ENCODE peak calls at places on chromosomes 11 and 22, in six cellular contexts. D is heart right ventricle, X is uterus, O is thoracic aorta, I is colonic mucosa, G is A673. E is an unnamed sample. For H3K9me3, the result is how much of the 10 kb centered on the place peaks cover.

GRCh38 chr11:60860943-60861342 is 5.2 kb upstream of the PTGDR2 start:
- DNase-seq in D (no peak), X (no peak), O (no peak), I (no peak), G (peak), E (no peak)

GRCh38 chr11:66467756-66468155 is 1.1 kb downstream of the PELI3 start:
- DNase-seq in D (no peak), X (peak), O (no peak), I (peak), G (no peak), E (no peak)

GRCh38 chr11:91947215-91947614 is 277.4 kb upstream of the FAT3 start:
- DNase-seq in D (no peak), X (no peak), O (peak), I (no peak), G (peak), E (peak)

GRCh38 chr11:25983280-25983679 is 348.6 kb upstream of the ANO3 start:
- DNase-seq in D (no peak), X (no peak), O (no peak), I (no peak), G (no peak), E (no peak)

GRCh38 chr11:59918987-59919589 is 19.1 kb upstream of the OOSP1 start:
- DNase-seq in D (no peak), X (no peak), O (no peak), I (peak), G (peak), E (no peak)

GRCh38 chr11:40302669-40303068 is 1156.8 kb downstream of the LRRC4C start:
- DNase-seq in D (no peak), X (no peak), O (no peak), I (no peak), G (no peak), E (no peak)

GRCh38 chr11:20110908-20111669 is 49.2 kb downstream of the DBX1 start:
- DNase-seq in D (peak), X (peak), O (no peak), I (peak), G (peak), E (no peak)

GRCh38 chr22:29204617-29205183 is 996 bp upstream of the EMID1 start:
- DNase-seq in D (no peak), X (no peak), O (no peak), I (no peak), G (no peak), E (no peak)

GRCh38 chr11:67071420-67072284 is 15.0 kb downstream of the RHOD start:
- DNase-seq in D (peak), X (peak), O (no peak), I (peak), G (peak), E (peak)

GRCh38 chr11:79362358-79362757 is 78.5 kb downstream of the TENM4 start:
- DNase-seq in D (no peak), X (no peak), O (no peak), I (no peak), G (no peak), E (no peak)

GRCh38 chr11:12075822-12076821 is 34.3 kb upstream of the MICAL2 start:
- DNase-seq in D (no peak), X (peak), O (peak), I (no peak), G (no peak), E (peak)

GRCh38 chr11:61908730-61909622 is 8.4 kb downstream of the RAB3IL1 start:
- DNase-seq in D (peak), X (no peak), O (no peak), I (peak), G (no peak), E (peak)

GRCh38 chr11:45037425-45038005 is 86.8 kb upstream of the TP53I11 start:
- DNase-seq in D (no peak), X (no peak), O (no peak), I (no peak), G (no peak), E (no peak)

GRCh38 chr22:25492950-25493790 is 71.3 kb upstream of the GRK3 start:
- DNase-seq in D (no peak), X (no peak), O (no peak), I (no peak), G (peak), E (no peak)

GRCh38 chr22:19696504-19697276 is 17.6 kb upstream of the SEPTIN5 start:
- DNase-seq in D (no peak), X (no peak), O (no peak), I (no peak), G (no peak), E (no peak)

GRCh38 chr11:122115520-122116343 is at the start of gene BLID:
- DNase-seq in D (no peak), X (peak), O (no peak), I (no peak), G (no peak), E (no peak)

GRCh38 chr11:70918242-70918641 is 334.1 kb downstream of the SHANK2 start:
- DNase-seq in D (no peak), X (no peak), O (no peak), I (no peak), G (no peak), E (no peak)

GRCh38 chr11:95831198-95831883 is 41.0 kb downstream of the CEP57 start:
- DNase-seq in D (no peak), X (no peak), O (no peak), I (no peak), G (peak), E (no peak)

GRCh38 chr22:17569971-17570511 is 6.7 kb downstream of the SLC25A18 start:
- DNase-seq in D (no peak), X (peak), O (no peak), I (no peak), G (peak), E (peak)

GRCh38 chr22:32546480-32546879 is 71.9 kb downstream of the FBXO7 start:
- DNase-seq in D (no peak), X (no peak), O (no peak), I (no peak), G (no peak), E (no peak)

GRCh38 chr22:17057959-17058814 is 26.6 kb upstream of the IL17RA start:
- DNase-seq in D (peak), X (peak), O (no peak), I (peak), G (peak), E (peak)

GRCh38 chr11:133238455-133238854 is 293.8 kb downstream of the OPCML start:
- DNase-seq in D (no peak), X (no peak), O (no peak), I (no peak), G (no peak), E (no peak)

GRCh38 chr11:13983081-13983751 is 20.7 kb downstream of the SPON1 start:
- DNase-seq in D (peak), X (peak), O (no peak), I (peak), G (no peak), E (no peak)

GRCh38 chr11:94897330-94897768 is 76.0 kb downstream of the CWC15 start:
- DNase-seq in D (peak), X (peak), O (no peak), I (peak), G (peak), E (no peak)

GRCh38 chr11:2843551-2843950 is 42.0 kb downstream of the CDKN1C start:
- DNase-seq in D (no peak), X (no peak), O (no peak), I (no peak), G (no peak), E (no peak)

GRCh38 chr11:126124284-126124683 is 61.6 kb upstream of the CDON start:
- DNase-seq in D (no peak), X (no peak), O (no peak), I (no peak), G (no peak), E (no peak)

GRCh38 chr11:65384301-65384889 is 1.9 kb upstream of the SLC25A45 start:
- DNase-seq in D (no peak), X (peak), O (no peak), I (no peak), G (peak), E (no peak)

GRCh38 chr11:111307472-111308108 is 9.2 kb downstream of the POU2AF3 start:
- DNase-seq in D (no peak), X (no peak), O (no peak), I (no peak), G (no peak), E (no peak)

GRCh38 chr11:128201801-128202200 is 385.6 kb downstream of the ETS1 start:
- DNase-seq in D (no peak), X (no peak), O (no peak), I (no peak), G (no peak), E (no peak)

GRCh38 chr11:43789700-43790443 is 90.8 kb upstream of the ALKBH3 start:
- DNase-seq in D (no peak), X (no peak), O (no peak), I (no peak), G (no peak), E (no peak)

GRCh38 chr11:76048763-76049162 is 157.5 kb downstream of the WNT11 start:
- DNase-seq in D (no peak), X (no peak), O (no peak), I (no peak), G (peak), E (no peak)

GRCh38 chr22:47052236-47053012 is 290.0 kb downstream of the TBC1D22A start:
- DNase-seq in D (no peak), X (no peak), O (no peak), I (no peak), G (no peak), E (no peak)

GRCh38 chr11:119686483-119686882 is 42.5 kb downstream of the NECTIN1 start:
- DNase-seq in D (no peak), X (no peak), O (no peak), I (no peak), G (no peak), E (no peak)

GRCh38 chr11:95157824-95158223 is 68.2 kb downstream of the ENDOD1 start:
- DNase-seq in D (no peak), X (no peak), O (no peak), I (no peak), G (no peak), E (no peak)

GRCh38 chr11:11538277-11538960 is 83.4 kb downstream of the GALNT18 start:
- DNase-seq in D (peak), X (no peak), O (no peak), I (no peak), G (no peak), E (no peak)

GRCh38 chr11:116461789-116462188 is 311.0 kb downstream of the BUD13 start:
- DNase-seq in D (no peak), X (no peak), O (no peak), I (no peak), G (no peak), E (no peak)

DNA sequence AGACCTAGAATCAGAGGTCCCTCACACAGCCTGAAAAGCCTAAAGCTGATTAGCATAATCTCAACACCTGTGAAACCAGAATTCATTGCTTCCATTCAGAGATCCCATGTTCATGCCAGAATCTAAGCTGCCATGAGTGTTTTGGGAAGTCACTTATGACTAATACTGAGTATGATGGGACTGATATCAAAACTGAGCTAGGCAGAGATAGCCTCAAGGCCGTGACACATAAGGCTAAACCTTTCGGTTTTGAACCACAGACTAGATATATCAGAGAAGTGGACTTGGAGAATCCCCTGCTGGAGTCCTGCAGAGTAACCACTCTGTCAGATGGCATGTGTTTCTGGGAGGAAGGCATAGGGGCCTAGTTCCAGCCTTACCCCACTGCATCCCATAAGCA is 23.1 kb upstream of the GLYATL2 start:
- DNase-seq in D (no peak), X (no peak), O (no peak), I (no peak), G (no peak), E (no peak)
- H3K9me3 ChIP-seq in D (under half), X (under half), O (under half), I (under half), G (under half), E (under half)

GRCh38 chr11:118605116-118605867 is 2.1 kb upstream of the PHLDB1 start:
- DNase-seq in D (peak), X (peak), O (no peak), I (peak), G (peak), E (peak)

GRCh38 chr11:118608268-118609214 is 1.1 kb downstream of the PHLDB1 start:
- DNase-seq in D (peak), X (peak), O (no peak), I (peak), G (peak), E (peak)

GRCh38 chr11:118607401-118608267 is at the start of gene PHLDB1:
- DNase-seq in D (peak), X (peak), O (no peak), I (peak), G (peak), E (peak)

GRCh38 chr11:118606157-118606843 is 1.1 kb upstream of the PHLDB1 start:
- DNase-seq in D (peak), X (no peak), O (no peak), I (no peak), G (no peak), E (no peak)

GRCh38 chr11:118606844-118607228 is 579 bp upstream of the PHLDB1 start:
- DNase-seq in D (no peak), X (no peak), O (no peak), I (no peak), G (no peak), E (no peak)
- TF ChIP-seq CTCF in D (no peak), X (no peak), O (no peak), I (no peak), G (no peak), E (no peak)

GRCh38 chr11:108032800-108033199 is 24.1 kb downstream of the CUL5 start:
- DNase-seq in D (no peak), X (no peak), O (no peak), I (no peak), G (no peak), E (no peak)

GRCh38 chr11:108034034-108034433 is 25.3 kb downstream of the CUL5 start:
- DNase-seq in D (no peak), X (no peak), O (no peak), I (no peak), G (no peak), E (no peak)

GRCh38 chr11:108037211-108037610 is 28.5 kb downstream of the CUL5 start:
- DNase-seq in D (no peak), X (no peak), O (no peak), I (no peak), G (no peak), E (no peak)

GRCh38 chr11:108035690-108036089 is 27.0 kb downstream of the CUL5 start:
- DNase-seq in D (no peak), X (no peak), O (no peak), I (no peak), G (no peak), E (peak)

DNA sequence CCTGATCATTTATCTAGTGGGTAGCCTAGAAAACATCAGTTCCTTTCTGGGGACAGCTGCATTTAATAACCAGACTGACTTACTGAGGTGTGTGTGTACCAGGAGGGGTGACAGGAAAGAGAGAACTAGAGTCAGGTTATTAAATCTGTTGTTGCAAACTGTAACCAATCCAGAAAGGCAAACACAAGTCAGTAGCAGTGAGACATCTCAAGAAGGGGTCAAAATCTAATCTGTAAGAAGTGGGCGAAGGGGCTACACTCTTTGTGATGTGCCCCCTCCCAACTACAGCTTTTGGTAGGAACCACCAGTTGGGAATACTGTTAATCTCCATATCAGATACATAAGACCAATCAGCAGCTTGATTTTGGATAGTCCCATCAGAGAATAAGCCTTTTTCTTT is 26.3 kb downstream of the CUL5 start:
- DNase-seq in D (no peak), X (no peak), O (no peak), I (no peak), G (no peak), E (no peak)
- H3K27ac ChIP-seq in D (no peak), X (no peak), O (no peak), I (no peak), G (no peak), E (peak)

GRCh38 chr22:48253573-48253972 is 1491.1 kb downstream of the TBC1D22A start:
- DNase-seq in D (no peak), X (no peak), O (no peak), I (no peak), G (no peak), E (no peak)
- H3K9me3 ChIP-seq in D (under half), X (under half), O (under half), I (under half), G (under half), E (under half)